ENCODE peak calls at places on chromosome 22, in four cellular contexts. Q is fibroblast of pulmonary artery; E is T-helper 17 cell; R is stimulated activated CD4-positive, alpha-beta T cell treated with anti-CD3 and anti-CD28 coated beads, Interleukin-15, amount 100 ng/mL, for 48 hours. Z is an unnamed sample.

GRCh38 chr22:31753005-31753633 is 700 bp upstream of the DEPDC5 start:
- DNase-seq in Q (no peak), E (peak), R (no peak), Z (no peak)

GRCh38 chr22:19090586-19091127 is 31.6 kb downstream of the DGCR2 start:
- DNase-seq in Q (no peak), E (no peak), R (no peak), Z (no peak)

GRCh38 chr22:39253427-39254070 is 8.8 kb upstream of the PDGFB start:
- DNase-seq in Q (peak), E (no peak), R (no peak), Z (no peak)

GRCh38 chr22:28899199-28899853 is 16.0 kb downstream of the ZNRF3 start:
- DNase-seq in Q (no peak), E (no peak), R (no peak), Z (no peak)

GRCh38 chr22:30198152-30198845 is 48.3 kb downstream of the LIF start:
- DNase-seq in Q (peak), E (no peak), R (no peak), Z (no peak)

GRCh38 chr22:36377022-36377631 is 10.6 kb downstream of the MYH9 start:
- DNase-seq in Q (no peak), E (no peak), R (no peak), Z (no peak)

GRCh38 chr22:44683237-44683636 is 18.8 kb upstream of the PRR5 start:
- DNase-seq in Q (no peak), E (no peak), R (no peak), Z (no peak)

GRCh38 chr22:28254396-28254795 is 335.3 kb upstream of the PITPNB start:
- DNase-seq in Q (no peak), E (no peak), R (no peak), Z (no peak)

GRCh38 chr22:49825944-49826602 is 1.6 kb downstream of the BRD1 start:
- DNase-seq in Q (peak), E (peak), R (peak), Z (no peak)

GRCh38 chr22:43230983-43231723 is 44.2 kb upstream of the TTLL12 start:
- DNase-seq in Q (peak), E (peak), R (peak), Z (peak)

GRCh38 chr22:45562537-45563361 is 60.1 kb downstream of the FBLN1 start:
- DNase-seq in Q (no peak), E (no peak), R (no peak), Z (no peak)

GRCh38 chr22:41480397-41480735 is 11.4 kb downstream of the ACO2 start:
- DNase-seq in Q (peak), E (no peak), R (no peak), Z (no peak)

GRCh38 chr22:41009222-41009948 is 58.2 kb downstream of the RBX1 start:
- DNase-seq in Q (peak), E (no peak), R (no peak), Z (no peak)

GRCh38 chr22:21865041-21865440 is 2.4 kb downstream of the MAPK1 start:
- DNase-seq in Q (peak), E (no peak), R (no peak), Z (no peak)

GRCh38 chr22:44005524-44005923 is 18.6 kb upstream of the PARVB start:
- DNase-seq in Q (no peak), E (no peak), R (no peak), Z (no peak)

GRCh38 chr22:32932176-32932575 is 126.0 kb downstream of the SYN3 start:
- DNase-seq in Q (peak), E (no peak), R (no peak), Z (no peak)

GRCh38 chr22:45731798-45732495 is 60.3 kb downstream of the ATXN10 start:
- DNase-seq in Q (peak), E (no peak), R (no peak), Z (no peak)

GRCh38 chr22:46107089-46107664 is 43.1 kb upstream of the PPARA start:
- DNase-seq in Q (no peak), E (no peak), R (no peak), Z (no peak)

GRCh38 chr22:45218974-45219373 is 21.7 kb downstream of the KIAA0930 start:
- DNase-seq in Q (no peak), E (no peak), R (peak), Z (no peak)

GRCh38 chr22:19477321-19478085 is 1.5 kb downstream of the UFD1 start:
- DNase-seq in Q (peak), E (no peak), R (no peak), Z (no peak)

GRCh38 chr22:43823353-43823908 is 11.3 kb upstream of the EFCAB6 start:
- DNase-seq in Q (no peak), E (no peak), R (no peak), Z (no peak)

GRCh38 chr22:25680049-25680448 is 61.9 kb upstream of the MYO18B start:
- DNase-seq in Q (no peak), E (no peak), R (no peak), Z (no peak)

GRCh38 chr22:48943567-48944432 is 883.9 kb downstream of the BRD1 start:
- DNase-seq in Q (no peak), E (no peak), R (no peak), Z (no peak)

GRCh38 chr22:43996170-43996980 is 27.7 kb upstream of the PARVB start:
- DNase-seq in Q (no peak), E (peak), R (peak), Z (peak)

GRCh38 chr22:23305922-23306374 is 125.6 kb downstream of the BCR start:
- DNase-seq in Q (peak), E (no peak), R (no peak), Z (no peak)

GRCh38 chr22:42967933-42968332 is 47.0 kb downstream of the PACSIN2 start:
- DNase-seq in Q (no peak), E (no peak), R (no peak), Z (no peak)

GRCh38 chr22:33227791-33228190 is 169.6 kb upstream of the SYN3 start:
- DNase-seq in Q (no peak), E (no peak), R (no peak), Z (no peak)

GRCh38 chr22:45082795-45083194 is 73.0 kb upstream of the PHF21B start:
- DNase-seq in Q (no peak), E (no peak), R (no peak), Z (no peak)

GRCh38 chr22:19877626-19878339 is 23.1 kb upstream of the GNB1L start:
- DNase-seq in Q (no peak), E (peak), R (no peak), Z (no peak)

GRCh38 chr22:46592390-46592872 is 27.8 kb upstream of the GRAMD4 start:
- DNase-seq in Q (peak), E (no peak), R (no peak), Z (peak)

GRCh38 chr22:35491908-35492380 is 48.7 kb upstream of the RASD2 start:
- DNase-seq in Q (no peak), E (no peak), R (no peak), Z (no peak)

GRCh38 chr22:49010901-49011300 is 816.8 kb downstream of the BRD1 start:
- DNase-seq in Q (no peak), E (no peak), R (no peak), Z (no peak)

GRCh38 chr22:47437110-47437509 is 674.7 kb downstream of the TBC1D22A start:
- DNase-seq in Q (no peak), E (no peak), R (no peak), Z (no peak)

Z was measured in activated B cell treated with CpG ODN at 0.5 μM for 24 hours.